ENCODE peak calls at places on chromosome 14, in seven cellular contexts. D, F, Y, G, O, W and M are unnamed samples.

GRCh38 chr14:91173221-91173670 is 59.4 kb downstream of the DGLUCY start:
- DNase-seq in G (peak), W (peak), D (peak), F (peak), O (peak), Y (peak), M (peak)

GRCh38 chr14:91780452-91780851 is 48.6 kb upstream of the CATSPERB start:
- DNase-seq in W (no peak), G (no peak), Y (no peak), D (no peak), O (no peak), F (no peak), M (no peak)

GRCh38 chr14:91458612-91459011 is 41.0 kb upstream of the CCDC88C start:
- DNase-seq in Y (no peak), D (no peak), G (no peak), F (no peak), O (no peak), W (no peak), M (no peak)

GRCh38 chr14:55500219-55500701 is 59.8 kb upstream of the TBPL2 start:
- DNase-seq in D (no peak), W (no peak), G (no peak), Y (no peak), F (no peak), O (no peak), M (peak)

GRCh38 chr14:60328588-60328987 is 79.6 kb downstream of the PPM1A start:
- DNase-seq in Y (no peak), O (no peak), W (no peak), G (no peak), F (peak), D (no peak), M (peak)

GRCh38 chr14:91870001-91870400 is 2.7 kb upstream of the TC2N start:
- DNase-seq in O (no peak), W (no peak), D (no peak), G (no peak), Y (no peak), F (peak), M (no peak)

GRCh38 chr14:54488318-54488645 is 498 bp downstream of the GMFB start:
- DNase-seq in F (peak), G (no peak), D (no peak), W (no peak), O (no peak), Y (no peak), M (no peak)

GRCh38 chr14:58899317-58899713 is 261.6 kb downstream of the DACT1 start:
- DNase-seq in O (peak), G (no peak), F (no peak), W (peak), Y (no peak), D (peak), M (no peak)

GRCh38 chr14:87148655-87149054 is 844.3 kb downstream of the GALC start:
- DNase-seq in Y (no peak), O (no peak), D (no peak), F (peak), G (no peak), W (no peak), M (no peak)

GRCh38 chr14:29030970-29031369 is 264.4 kb downstream of the FOXG1 start:
- DNase-seq in G (no peak), F (no peak), D (no peak), O (no peak), Y (no peak), W (no peak), M (no peak)

GRCh38 chr14:56244138-56244789 is 126.1 kb downstream of the PELI2 start:
- DNase-seq in G (no peak), O (no peak), D (peak), F (no peak), W (no peak), Y (no peak), M (no peak)

GRCh38 chr14:34496679-34497513 is 34.9 kb upstream of the SPTSSA start:
- DNase-seq in O (peak), Y (peak), F (peak), D (peak), W (peak), G (peak), M (peak)

GRCh38 chr14:74763803-74764531 is 851 bp downstream of the YLPM1 start:
- DNase-seq in W (peak), G (no peak), D (peak), Y (no peak), F (peak), O (peak), M (peak)

GRCh38 chr14:21245813-21246212 is 23.4 kb downstream of the HNRNPC start:
- DNase-seq in F (no peak), G (no peak), O (no peak), D (no peak), Y (no peak), W (no peak), M (no peak)

GRCh38 chr14:85058170-85058569 is 471.8 kb upstream of the FLRT2 start:
- DNase-seq in F (no peak), G (no peak), D (peak), W (no peak), Y (no peak), O (peak), M (no peak)

GRCh38 chr14:24315807-24316596 is 4.7 kb downstream of the LTB4R start:
- DNase-seq in F (peak), O (no peak), Y (no peak), G (no peak), W (peak), D (no peak), M (peak)

GRCh38 chr14:105313381-105314286 is 914 bp upstream of the PACS2 start:
- DNase-seq in Y (peak), O (peak), D (no peak), G (no peak), F (no peak), W (no peak), M (peak)

GRCh38 chr14:100203962-100204834 is 34.7 kb upstream of the YY1 start:
- DNase-seq in G (no peak), D (peak), Y (no peak), W (peak), O (peak), F (no peak), M (no peak)
- H3K23ac ChIP-seq in G (no peak), D (no peak), Y (no peak), W (no peak), O (no peak), F (no peak), M (no peak)

DNA sequence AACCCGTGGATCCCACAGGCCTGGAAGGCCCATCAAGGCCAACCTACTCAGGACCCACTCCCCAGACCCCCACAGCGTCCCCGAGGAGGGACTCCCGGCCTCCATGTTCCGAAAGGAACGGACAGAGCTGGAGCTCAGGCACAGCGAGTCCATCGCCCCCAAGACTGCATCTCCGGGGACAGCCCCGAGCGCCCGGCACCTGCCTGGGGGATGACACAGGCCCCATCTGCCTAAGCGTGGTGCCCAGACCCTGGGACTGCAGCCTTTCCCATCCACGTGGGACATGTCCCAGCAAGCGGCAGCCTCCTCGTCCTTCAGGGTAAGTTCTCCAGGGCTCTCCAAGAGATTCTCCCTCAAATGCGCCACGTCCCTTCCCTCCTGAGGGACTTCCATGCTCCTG is 12.1 kb upstream of the DIO3 start:
- DNase-seq in O (no peak), Y (no peak), D (no peak), W (no peak), G (no peak), F (no peak), M (no peak)
- H3K18ac ChIP-seq in O (no peak), Y (peak), D (no peak), W (no peak), G (no peak), F (no peak), M (no peak)

GRCh38 chr14:98692832-98693231 is 579.2 kb downstream of the BCL11B start:
- DNase-seq in G (no peak), D (no peak), O (no peak), W (no peak), F (no peak), Y (no peak), M (no peak)

GRCh38 chr14:98688446-98688845 is 583.6 kb downstream of the BCL11B start:
- DNase-seq in Y (no peak), D (no peak), W (no peak), O (no peak), G (no peak), F (no peak), M (no peak)

GRCh38 chr14:98694541-98694940 is 577.5 kb downstream of the BCL11B start:
- DNase-seq in O (no peak), Y (no peak), F (no peak), D (no peak), W (no peak), G (no peak), M (no peak)

GRCh38 chr14:98685725-98686124 is 586.3 kb downstream of the BCL11B start:
- DNase-seq in F (no peak), D (no peak), G (no peak), Y (no peak), O (no peak), W (no peak), M (no peak)

DNA sequence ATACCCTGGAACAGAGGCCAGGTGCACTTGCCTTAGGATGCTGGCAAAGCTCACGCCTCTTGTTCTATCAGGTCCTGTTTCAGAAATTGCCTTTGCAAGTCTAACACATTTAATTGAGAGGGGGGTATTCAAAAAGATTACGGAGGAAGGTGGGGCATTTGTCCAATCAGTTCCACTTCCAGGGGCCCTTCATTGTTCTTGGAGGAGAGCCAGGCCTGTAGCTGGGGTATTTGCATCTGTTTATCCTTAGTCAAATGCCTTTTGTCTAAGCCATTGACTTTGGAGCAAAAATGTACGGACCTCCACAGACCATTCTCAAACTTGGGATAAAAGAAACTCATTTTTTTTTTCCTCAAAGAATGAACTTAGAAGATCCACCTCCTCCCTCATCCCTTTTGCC is 582.1 kb downstream of the BCL11B start:
- DNase-seq in W (no peak), F (no peak), Y (no peak), O (no peak), G (no peak), D (no peak), M (no peak)
- H3K23ac ChIP-seq in W (no peak), F (no peak), Y (no peak), O (no peak), G (no peak), D (no peak), M (no peak)

GRCh38 chr14:101241807-101242278 is 319.5 kb upstream of the DIO3 start:
- DNase-seq in F (peak), W (peak), O (no peak), G (no peak), D (no peak), Y (no peak), M (peak)

GRCh38 chr14:101242442-101243385 is 318.6 kb upstream of the DIO3 start:
- DNase-seq in D (no peak), O (no peak), F (no peak), G (no peak), W (peak), Y (no peak), M (peak)

GRCh38 chr14:101243587-101244338 is 317.5 kb upstream of the DIO3 start:
- DNase-seq in O (no peak), G (no peak), D (no peak), W (no peak), F (no peak), Y (no peak), M (no peak)

GRCh38 chr14:101239065-101239464 is 322.2 kb upstream of the DIO3 start:
- DNase-seq in W (no peak), F (no peak), G (no peak), O (no peak), D (no peak), Y (no peak), M (no peak)

DNA sequence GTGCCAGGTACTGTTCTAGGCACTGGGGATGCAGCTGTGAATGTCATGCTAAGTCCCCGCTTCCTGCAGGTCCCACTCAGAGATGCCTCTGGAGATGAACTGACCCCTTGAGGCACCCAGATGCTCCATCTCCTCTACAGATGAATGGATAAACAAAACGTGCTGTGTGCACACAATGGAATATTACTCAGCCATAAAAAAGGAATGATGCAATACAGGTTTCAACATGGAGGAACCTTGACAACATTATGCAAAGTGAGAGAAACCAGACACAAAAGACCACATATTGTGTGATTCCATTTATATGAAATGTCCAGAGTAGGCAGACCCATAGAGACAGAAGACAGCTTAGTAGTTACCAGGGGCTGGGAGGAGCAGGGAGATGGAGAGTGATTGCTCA is 320.1 kb upstream of the DIO3 start:
- DNase-seq in G (no peak), Y (no peak), F (no peak), W (peak), D (no peak), O (no peak), M (no peak)
- H3K18ac ChIP-seq in G (no peak), Y (no peak), F (no peak), W (no peak), D (no peak), O (no peak), M (no peak)

GRCh38 chr14:104226421-104227385 is 88.3 kb downstream of the KIF26A start:
- DNase-seq in G (no peak), Y (no peak), O (no peak), W (no peak), D (no peak), F (no peak), M (no peak)
- H3K23ac ChIP-seq in G (no peak), Y (no peak), O (no peak), W (no peak), D (no peak), F (no peak), M (no peak)

DNA sequence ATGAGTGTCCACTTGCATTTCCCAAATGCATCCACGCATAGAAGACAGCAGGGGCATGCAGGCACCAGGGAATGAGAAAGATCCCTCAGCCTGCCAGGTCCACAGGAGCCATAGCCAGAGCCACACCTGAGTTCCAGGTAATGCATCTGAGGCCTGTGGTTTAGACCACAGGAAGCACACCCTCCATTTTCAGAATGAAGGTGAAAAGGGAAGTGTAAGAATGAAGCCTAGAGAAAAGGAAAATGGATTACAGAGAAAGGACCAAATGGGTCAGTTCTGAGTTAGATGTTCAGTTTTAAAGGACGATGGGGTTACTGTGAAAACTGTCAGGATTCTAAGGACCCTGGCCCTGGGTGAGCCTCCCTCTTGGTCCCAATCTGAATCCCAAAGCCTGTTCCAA is 1283.2 kb downstream of the TMEM121 start:
- DNase-seq in D (no peak), Y (no peak), F (no peak), O (no peak), G (no peak), W (no peak), M (no peak)
- H3K18ac ChIP-seq in D (no peak), Y (no peak), F (no peak), O (no peak), G (no peak), W (no peak), M (no peak)

GRCh38 chr14:93122820-93123219 is 7.1 kb upstream of the ITPK1 start:
- DNase-seq in G (no peak), D (no peak), O (no peak), F (no peak), Y (no peak), W (no peak), M (no peak)
- H3K23ac ChIP-seq in G (no peak), D (no peak), O (no peak), F (no peak), Y (no peak), W (no peak), M (no peak)

GRCh38 chr14:102146423-102146822 is 6.7 kb downstream of the WDR20 start:
- DNase-seq in F (no peak), W (no peak), D (no peak), G (no peak), O (no peak), Y (no peak), M (no peak)
- H3K18ac ChIP-seq in F (no peak), W (no peak), D (no peak), G (no peak), O (no peak), Y (no peak), M (no peak)